ENCODE peak calls at places on chromosomes 7 and 10, in nine cellular contexts. One of them, this sample, is unnamed. For H3K9me3, the result is how much of the 10 kb centered on the place peaks cover.

GRCh38 chr7:4797858-4798705 is 22.7 kb downstream of the AP5Z1 start:
- DNase-seq in left ventricle myocardium inferior: peak
- DNase-seq in tibial nerve: peak
- DNase-seq in WERI-Rb-1: peak
- DNase-seq in HCT116: peak
- DNase-seq in GM12878: no peak
- DNase-seq in uterus: peak
- DNase-seq in effector memory CD4-positive, alpha-beta T cell: peak
- DNase-seq in heart right ventricle: peak
- DNase-seq in this sample: no peak

GRCh38 chr10:12018438-12019342 is 23.9 kb downstream of the UPF2 start:
- DNase-seq in left ventricle myocardium inferior: no peak
- DNase-seq in tibial nerve: no peak
- DNase-seq in WERI-Rb-1: no peak
- DNase-seq in HCT116: no peak
- DNase-seq in GM12878: no peak
- DNase-seq in uterus: no peak
- DNase-seq in effector memory CD4-positive, alpha-beta T cell: no peak
- DNase-seq in heart right ventricle: no peak
- DNase-seq in this sample: no peak

GRCh38 chr7:47474937-47475879 is 106.7 kb downstream of the TNS3 start:
- DNase-seq in left ventricle myocardium inferior: peak
- DNase-seq in tibial nerve: peak
- DNase-seq in WERI-Rb-1: peak
- DNase-seq in HCT116: peak
- DNase-seq in GM12878: peak
- DNase-seq in uterus: peak
- DNase-seq in effector memory CD4-positive, alpha-beta T cell: no peak
- DNase-seq in heart right ventricle: peak
- DNase-seq in this sample: peak

GRCh38 chr7:41315764-41316163 is 387.1 kb downstream of the INHBA start:
- DNase-seq in left ventricle myocardium inferior: no peak
- DNase-seq in tibial nerve: no peak
- DNase-seq in WERI-Rb-1: peak
- DNase-seq in HCT116: no peak
- DNase-seq in GM12878: no peak
- DNase-seq in uterus: no peak
- DNase-seq in effector memory CD4-positive, alpha-beta T cell: no peak
- DNase-seq in heart right ventricle: no peak
- DNase-seq in this sample: no peak

GRCh38 chr7:28776463-28777157 is 181.5 kb downstream of the TRIL start:
- DNase-seq in left ventricle myocardium inferior: no peak
- DNase-seq in tibial nerve: no peak
- DNase-seq in WERI-Rb-1: no peak
- DNase-seq in HCT116: no peak
- DNase-seq in GM12878: no peak
- DNase-seq in uterus: no peak
- DNase-seq in effector memory CD4-positive, alpha-beta T cell: no peak
- DNase-seq in heart right ventricle: no peak
- DNase-seq in this sample: no peak

GRCh38 chr7:5450549-5451327 is 27.1 kb upstream of the TNRC18 start:
- DNase-seq in left ventricle myocardium inferior: peak
- DNase-seq in tibial nerve: no peak
- DNase-seq in WERI-Rb-1: peak
- DNase-seq in HCT116: no peak
- DNase-seq in GM12878: no peak
- DNase-seq in uterus: peak
- DNase-seq in effector memory CD4-positive, alpha-beta T cell: no peak
- DNase-seq in heart right ventricle: peak
- DNase-seq in this sample: peak

GRCh38 chr7:8481096-8481495 is 47.7 kb downstream of the NXPH1 start:
- DNase-seq in left ventricle myocardium inferior: no peak
- DNase-seq in tibial nerve: no peak
- DNase-seq in WERI-Rb-1: no peak
- DNase-seq in HCT116: no peak
- DNase-seq in GM12878: no peak
- DNase-seq in uterus: no peak
- DNase-seq in effector memory CD4-positive, alpha-beta T cell: no peak
- DNase-seq in heart right ventricle: no peak
- DNase-seq in this sample: no peak

GRCh38 chr10:78947226-78947625 is 121.5 kb upstream of the ZMIZ1 start:
- DNase-seq in left ventricle myocardium inferior: no peak
- DNase-seq in tibial nerve: no peak
- DNase-seq in WERI-Rb-1: no peak
- DNase-seq in HCT116: no peak
- DNase-seq in GM12878: no peak
- DNase-seq in uterus: no peak
- DNase-seq in effector memory CD4-positive, alpha-beta T cell: no peak
- DNase-seq in heart right ventricle: no peak
- DNase-seq in this sample: no peak

GRCh38 chr10:14603539-14604102 is 171.1 kb downstream of the FAM107B start:
- DNase-seq in left ventricle myocardium inferior: no peak
- DNase-seq in tibial nerve: no peak
- DNase-seq in WERI-Rb-1: no peak
- DNase-seq in HCT116: no peak
- DNase-seq in GM12878: no peak
- DNase-seq in uterus: no peak
- DNase-seq in effector memory CD4-positive, alpha-beta T cell: no peak
- DNase-seq in heart right ventricle: peak
- DNase-seq in this sample: no peak

GRCh38 chr10:88707429-88708110 is 1.5 kb downstream of the LIPK start:
- DNase-seq in left ventricle myocardium inferior: no peak
- DNase-seq in tibial nerve: no peak
- DNase-seq in WERI-Rb-1: no peak
- DNase-seq in HCT116: peak
- DNase-seq in GM12878: no peak
- DNase-seq in uterus: no peak
- DNase-seq in effector memory CD4-positive, alpha-beta T cell: no peak
- DNase-seq in heart right ventricle: no peak
- DNase-seq in this sample: no peak

GRCh38 chr7:102318482-102318971 is 31.9 kb downstream of the SH2B2 start:
- DNase-seq in left ventricle myocardium inferior: no peak
- DNase-seq in tibial nerve: no peak
- DNase-seq in WERI-Rb-1: no peak
- DNase-seq in HCT116: peak
- DNase-seq in GM12878: no peak
- DNase-seq in uterus: no peak
- DNase-seq in effector memory CD4-positive, alpha-beta T cell: no peak
- DNase-seq in heart right ventricle: peak
- DNase-seq in this sample: no peak

GRCh38 chr10:124626759-124627380 is 117.3 kb downstream of the FAM53B start:
- DNase-seq in left ventricle myocardium inferior: no peak
- DNase-seq in tibial nerve: no peak
- DNase-seq in WERI-Rb-1: no peak
- DNase-seq in HCT116: no peak
- DNase-seq in GM12878: peak
- DNase-seq in uterus: no peak
- DNase-seq in effector memory CD4-positive, alpha-beta T cell: peak
- DNase-seq in heart right ventricle: no peak
- DNase-seq in this sample: no peak

GRCh38 chr10:69344591-69345244 is 66.4 kb downstream of the HK1 start:
- DNase-seq in left ventricle myocardium inferior: no peak
- DNase-seq in tibial nerve: no peak
- DNase-seq in WERI-Rb-1: no peak
- DNase-seq in HCT116: no peak
- DNase-seq in GM12878: peak
- DNase-seq in uterus: no peak
- DNase-seq in effector memory CD4-positive, alpha-beta T cell: no peak
- DNase-seq in heart right ventricle: no peak
- DNase-seq in this sample: no peak

GRCh38 chr10:71569775-71570588 is 149.6 kb downstream of the C10orf105 start:
- DNase-seq in left ventricle myocardium inferior: peak
- DNase-seq in tibial nerve: peak
- DNase-seq in WERI-Rb-1: peak
- DNase-seq in HCT116: peak
- DNase-seq in GM12878: no peak
- DNase-seq in uterus: peak
- DNase-seq in effector memory CD4-positive, alpha-beta T cell: peak
- DNase-seq in heart right ventricle: peak
- DNase-seq in this sample: peak

GRCh38 chr7:37489703-37490102 is 41.0 kb upstream of the ELMO1 start:
- DNase-seq in left ventricle myocardium inferior: no peak
- DNase-seq in tibial nerve: no peak
- DNase-seq in WERI-Rb-1: no peak
- DNase-seq in HCT116: no peak
- DNase-seq in GM12878: no peak
- DNase-seq in uterus: no peak
- DNase-seq in effector memory CD4-positive, alpha-beta T cell: no peak
- DNase-seq in heart right ventricle: no peak
- DNase-seq in this sample: no peak
- H3K27ac ChIP-seq in left ventricle myocardium inferior: no peak
- H3K27ac ChIP-seq in tibial nerve: no peak
- H3K27ac ChIP-seq in WERI-Rb-1: no peak
- H3K27ac ChIP-seq in HCT116: no peak
- H3K27ac ChIP-seq in GM12878: no peak
- H3K27ac ChIP-seq in uterus: no peak
- H3K27ac ChIP-seq in effector memory CD4-positive, alpha-beta T cell: no peak
- H3K27ac ChIP-seq in heart right ventricle: no peak
- H3K27ac ChIP-seq in this sample: no peak

DNA sequence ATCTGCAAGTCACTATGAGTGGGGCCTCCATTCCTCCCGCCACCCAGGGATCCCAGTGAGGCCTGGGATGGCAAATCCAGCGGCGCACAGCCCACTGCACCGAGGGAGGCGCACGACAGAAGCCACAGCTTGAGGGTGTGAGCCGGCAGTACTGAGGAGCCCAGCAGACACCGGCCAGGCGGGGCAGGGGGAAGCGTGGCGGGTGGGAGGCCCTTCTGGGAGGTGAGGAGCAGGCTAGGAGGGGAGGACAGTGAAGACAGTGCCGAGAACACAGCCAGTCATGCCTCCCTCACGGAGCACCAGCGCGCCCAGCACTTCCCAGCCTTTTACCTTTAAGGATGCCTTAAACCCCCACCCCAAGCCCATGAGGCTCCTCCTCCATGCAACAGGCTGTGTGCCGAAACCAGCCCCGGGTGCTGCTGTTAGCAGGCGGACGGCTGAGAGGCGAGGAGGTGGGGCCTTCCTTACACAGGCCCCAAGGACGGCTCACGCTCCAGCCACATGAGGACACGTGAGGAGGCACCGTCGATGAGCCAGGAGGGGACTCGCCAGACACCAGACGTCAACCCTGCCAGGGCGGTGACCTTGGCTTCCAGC is 258.5 kb downstream of the PTPRN2 start:
- DNase-seq in left ventricle myocardium inferior: no peak
- DNase-seq in tibial nerve: no peak
- DNase-seq in WERI-Rb-1: no peak
- DNase-seq in HCT116: no peak
- DNase-seq in GM12878: no peak
- DNase-seq in uterus: no peak
- DNase-seq in effector memory CD4-positive, alpha-beta T cell: no peak
- DNase-seq in heart right ventricle: no peak
- DNase-seq in this sample: no peak
- H3K9me3 ChIP-seq in left ventricle myocardium inferior: under half
- H3K9me3 ChIP-seq in tibial nerve: under half
- H3K9me3 ChIP-seq in WERI-Rb-1: under half
- H3K9me3 ChIP-seq in HCT116: under half
- H3K9me3 ChIP-seq in GM12878: under half
- H3K9me3 ChIP-seq in uterus: under half
- H3K9me3 ChIP-seq in effector memory CD4-positive, alpha-beta T cell: under half
- H3K9me3 ChIP-seq in heart right ventricle: under half
- H3K9me3 ChIP-seq in this sample: under half

GRCh38 chr10:102434251-102434913 is 2.0 kb upstream of the CUEDC2 start:
- DNase-seq in left ventricle myocardium inferior: no peak
- DNase-seq in tibial nerve: no peak
- DNase-seq in WERI-Rb-1: no peak
- DNase-seq in HCT116: no peak
- DNase-seq in GM12878: no peak
- DNase-seq in uterus: no peak
- DNase-seq in effector memory CD4-positive, alpha-beta T cell: no peak
- DNase-seq in heart right ventricle: no peak
- DNase-seq in this sample: no peak
- H3K27ac ChIP-seq in left ventricle myocardium inferior: no peak
- H3K27ac ChIP-seq in tibial nerve: no peak
- H3K27ac ChIP-seq in WERI-Rb-1: no peak
- H3K27ac ChIP-seq in HCT116: no peak
- H3K27ac ChIP-seq in GM12878: no peak
- H3K27ac ChIP-seq in uterus: no peak
- H3K27ac ChIP-seq in effector memory CD4-positive, alpha-beta T cell: peak
- H3K27ac ChIP-seq in heart right ventricle: no peak
- H3K27ac ChIP-seq in this sample: no peak

GRCh38 chr7:2029936-2030335 is 202.8 kb downstream of the MAD1L1 start:
- DNase-seq in left ventricle myocardium inferior: peak
- DNase-seq in tibial nerve: no peak
- DNase-seq in WERI-Rb-1: no peak
- DNase-seq in HCT116: no peak
- DNase-seq in GM12878: no peak
- DNase-seq in uterus: no peak
- DNase-seq in effector memory CD4-positive, alpha-beta T cell: no peak
- DNase-seq in heart right ventricle: peak
- DNase-seq in this sample: no peak

GRCh38 chr7:2031496-2031895 is 201.2 kb downstream of the MAD1L1 start:
- DNase-seq in left ventricle myocardium inferior: peak
- DNase-seq in tibial nerve: no peak
- DNase-seq in WERI-Rb-1: no peak
- DNase-seq in HCT116: no peak
- DNase-seq in GM12878: no peak
- DNase-seq in uterus: no peak
- DNase-seq in effector memory CD4-positive, alpha-beta T cell: no peak
- DNase-seq in heart right ventricle: peak
- DNase-seq in this sample: no peak

GRCh38 chr7:2028733-2029132 is 204.0 kb downstream of the MAD1L1 start:
- DNase-seq in left ventricle myocardium inferior: peak
- DNase-seq in tibial nerve: no peak
- DNase-seq in WERI-Rb-1: no peak
- DNase-seq in HCT116: no peak
- DNase-seq in GM12878: no peak
- DNase-seq in uterus: no peak
- DNase-seq in effector memory CD4-positive, alpha-beta T cell: no peak
- DNase-seq in heart right ventricle: no peak
- DNase-seq in this sample: no peak

GRCh38 chr7:2030475-2031456 is 202.0 kb downstream of the MAD1L1 start:
- DNase-seq in left ventricle myocardium inferior: peak
- DNase-seq in tibial nerve: no peak
- DNase-seq in WERI-Rb-1: no peak
- DNase-seq in HCT116: no peak
- DNase-seq in GM12878: no peak
- DNase-seq in uterus: no peak
- DNase-seq in effector memory CD4-positive, alpha-beta T cell: no peak
- DNase-seq in heart right ventricle: peak
- DNase-seq in this sample: no peak

DNA sequence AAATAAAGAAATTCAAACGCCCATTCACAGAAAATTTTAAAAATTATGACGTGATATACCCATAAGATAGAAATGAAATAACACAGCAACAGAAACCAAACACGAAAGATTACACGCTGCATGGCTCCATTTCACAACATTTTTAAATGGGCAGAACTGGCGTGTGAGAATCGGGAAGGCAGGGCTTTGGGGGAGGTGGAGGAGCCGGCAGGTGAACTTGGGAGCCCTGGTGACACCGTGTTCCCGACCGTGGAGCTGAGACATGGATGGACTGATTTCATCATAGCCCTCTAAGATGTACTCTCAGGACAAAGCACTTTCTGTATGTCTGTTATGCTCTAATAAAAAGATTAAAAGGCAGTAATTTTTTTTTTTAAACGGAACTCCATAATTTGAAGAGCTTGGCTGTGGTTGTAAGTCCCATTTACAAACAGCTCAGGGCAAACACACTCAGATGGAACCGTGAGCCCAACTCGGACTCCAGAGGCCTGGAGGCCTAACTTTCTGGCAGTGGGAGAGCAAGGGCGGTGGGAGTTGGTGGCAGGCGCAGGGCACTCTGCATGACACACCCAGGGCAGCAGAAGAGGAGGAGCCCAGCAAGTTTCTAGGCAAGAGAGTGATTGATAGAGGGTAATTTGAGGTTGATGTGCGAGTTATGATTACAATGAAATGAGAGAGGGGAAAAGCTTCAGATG is 203.4 kb downstream of the MAD1L1 start:
- DNase-seq in left ventricle myocardium inferior: peak
- DNase-seq in tibial nerve: no peak
- DNase-seq in WERI-Rb-1: no peak
- DNase-seq in HCT116: no peak
- DNase-seq in GM12878: no peak
- DNase-seq in uterus: no peak
- DNase-seq in effector memory CD4-positive, alpha-beta T cell: no peak
- DNase-seq in heart right ventricle: no peak
- DNase-seq in this sample: peak
- H3K9me3 ChIP-seq in left ventricle myocardium inferior: under half
- H3K9me3 ChIP-seq in tibial nerve: under half
- H3K9me3 ChIP-seq in WERI-Rb-1: under half
- H3K9me3 ChIP-seq in HCT116: under half
- H3K9me3 ChIP-seq in GM12878: under half
- H3K9me3 ChIP-seq in uterus: under half
- H3K9me3 ChIP-seq in effector memory CD4-positive, alpha-beta T cell: under half
- H3K9me3 ChIP-seq in heart right ventricle: under half
- H3K9me3 ChIP-seq in this sample: under half